ENCODE peak calls at places on chromosomes 2 and 18, in ten cellular contexts. U, Z, N, T, M, O, R, F, S and C are unnamed samples.

GRCh38 chr18:52070295-52070756 is 269.7 kb upstream of the DCC start:
- DNase-seq in Z (no peak), F (no peak), N (no peak), T (no peak), M (no peak), R (no peak), U (no peak), O (no peak), S (no peak), C (no peak)

GRCh38 chr2:27993950-27994728 is 103.6 kb downstream of the BABAM2 start:
- DNase-seq in Z (no peak), S (no peak), R (no peak), F (no peak), M (no peak), U (no peak), O (no peak), N (no peak), T (no peak), C (no peak)

GRCh38 chr2:105737980-105738657 is 6.6 kb upstream of the NCK2 start:
- DNase-seq in Z (no peak), N (no peak), R (no peak), T (no peak), F (no peak), O (no peak), U (no peak), M (no peak), S (no peak), C (no peak)

GRCh38 chr2:231198291-231199173 is at the start of gene ARMC9:
- DNase-seq in T (peak; percentile 92), Z (peak; percentile 50), M (peak; percentile 84), F (peak; percentile 77), U (peak; percentile 37), R (peak; percentile 91), N (peak; percentile 77), S (peak; percentile 51), O (peak; percentile 79), C (peak; percentile 76)

GRCh38 chr2:85852979-85853498 is 35.8 kb downstream of the ST3GAL5 start:
- DNase-seq in U (no peak), R (no peak), S (peak; percentile 45), O (peak; percentile 52), M (peak; percentile 60), T (no peak), N (no peak), Z (peak; percentile 55), F (peak; percentile 25), C (peak; percentile 82)

GRCh38 chr18:73646772-73647171 is 500.9 kb downstream of the FBXO15 start:
- DNase-seq in T (no peak), O (no peak), N (no peak), U (peak; percentile 90), F (no peak), M (no peak), R (no peak), Z (peak; percentile 31), S (peak; percentile 86), C (no peak)

GRCh38 chr2:128324008-128324896 is 5.6 kb upstream of the HS6ST1 start:
- DNase-seq in N (no peak), U (no peak), F (no peak), M (no peak), R (peak; percentile 56), Z (no peak), O (no peak), T (no peak), S (no peak), C (no peak)

GRCh38 chr2:191240871-191241270 is 4.3 kb upstream of the MYO1B start:
- DNase-seq in N (no peak), Z (no peak), T (no peak), U (no peak), R (no peak), M (no peak), F (no peak), O (no peak), S (no peak), C (no peak)

GRCh38 chr18:63002305-63002704 is 287.0 kb downstream of the PHLPP1 start:
- DNase-seq in N (no peak), Z (no peak), T (no peak), U (no peak), R (no peak), F (no peak), M (no peak), O (no peak), S (no peak), C (no peak)

GRCh38 chr2:85248741-85249524 is 78.9 kb downstream of the TGOLN2 start:
- DNase-seq in R (no peak), Z (peak; percentile 97), N (no peak), M (no peak), O (peak; percentile 25), S (peak; percentile 97), U (peak; percentile 96), T (peak; percentile 66), F (no peak), C (peak; percentile 67)

GRCh38 chr2:169734172-169734847 is 678 bp downstream of the KLHL23 start:
- DNase-seq in N (peak; percentile 31), R (peak; percentile 70), S (no peak), F (peak; percentile 23), M (peak; percentile 64), Z (no peak), O (peak; percentile 17), U (no peak), T (peak; percentile 73), C (no peak)

GRCh38 chr18:34592961-34593382 is 117.1 kb upstream of the DTNA start:
- DNase-seq in F (peak; percentile 48), M (no peak), Z (peak; percentile 51), O (peak; percentile 74), R (no peak), U (peak; percentile 80), T (peak; percentile 50), S (peak; percentile 73), N (peak; percentile 20), C (no peak)

GRCh38 chr18:59902180-59902992 is 2.6 kb downstream of the PMAIP1 start:
- DNase-seq in U (peak; percentile 94), Z (peak; percentile 46), T (no peak), R (no peak), M (no peak), F (no peak), S (peak; percentile 55), N (no peak), O (no peak), C (no peak)
- H3K4me3 ChIP-seq in U (peak overlapping the region; percentile 94), Z (no peak overlapping the region), T (no peak overlapping the region), R (no peak overlapping the region), M (no peak overlapping the region), F (no peak overlapping the region), S (no peak overlapping the region), N (no peak overlapping the region), O (no peak overlapping the region), C (no peak overlapping the region)

GRCh38 chr2:126776255-126776654 is 120.3 kb downstream of the GYPC start:
- DNase-seq in R (no peak), T (peak; percentile 9), M (no peak), O (peak; percentile 14), U (no peak), F (peak; percentile 30), Z (no peak), S (no peak), N (no peak), C (no peak)

GRCh38 chr2:126776701-126777619 is 121.0 kb downstream of the GYPC start:
- DNase-seq in U (peak; percentile 18), F (peak; percentile 87), O (peak; percentile 81), R (peak; percentile 90), N (peak; percentile 72), M (peak; percentile 86), Z (peak; percentile 57), S (peak; percentile 69), T (peak; percentile 88), C (peak; percentile 82)

GRCh38 chr2:126778561-126779285 is 120.0 kb upstream of the TEX51 start:
- DNase-seq in T (peak; percentile 33), N (peak; percentile 24), Z (no peak), S (no peak), O (no peak), U (no peak), M (no peak), R (peak; percentile 43), F (no peak), C (no peak)

GRCh38 chr2:126779286-126779605 is 119.4 kb upstream of the TEX51 start:
- DNase-seq in N (no peak), S (no peak), T (peak; percentile 29), M (no peak), O (no peak), F (no peak), U (no peak), Z (no peak), R (peak; percentile 47), C (no peak)

GRCh38 chr2:126777620-126777978 is 121.1 kb upstream of the TEX51 start:
- DNase-seq in O (no peak), N (no peak), M (no peak), Z (no peak), R (peak; percentile 6), T (no peak), F (no peak), S (no peak), U (no peak), C (no peak)
- H3K4me3 ChIP-seq in O (no peak overlapping the region), N (no peak overlapping the region), M (no peak overlapping the region), Z (no peak overlapping the region), R (no peak overlapping the region), T (no peak overlapping the region), F (peak overlapping the region; percentile 72), S (no peak overlapping the region), U (no peak overlapping the region), C (no peak overlapping the region)

DNA sequence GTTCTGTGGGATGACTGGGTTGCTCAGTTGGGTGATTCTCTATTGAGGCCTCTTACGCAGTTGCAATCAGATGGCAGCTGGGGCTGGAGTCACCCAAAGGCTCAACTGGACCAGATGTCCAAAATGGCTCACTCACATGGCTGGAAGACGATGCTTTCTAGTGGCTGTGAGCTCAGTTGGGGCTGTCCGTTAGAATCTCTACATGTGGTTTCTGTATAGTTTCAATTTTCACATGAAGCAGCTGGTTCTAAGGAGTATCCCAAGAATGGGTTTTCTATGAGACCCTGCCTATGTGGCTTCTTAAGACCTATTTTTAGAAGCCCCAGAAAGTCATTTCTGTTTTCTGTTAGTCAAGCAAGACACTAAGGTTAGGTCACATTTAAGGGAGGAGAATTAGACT is 4.4 kb downstream of the XRCC5 start:
- DNase-seq in S (no peak), F (no peak), Z (no peak), O (no peak), M (no peak), R (no peak), N (no peak), U (no peak), T (no peak), C (no peak)
- H3K4me3 ChIP-seq in S (no peak overlapping the region), F (no peak overlapping the region), Z (no peak overlapping the region), O (no peak overlapping the region), M (no peak overlapping the region), R (no peak overlapping the region), N (no peak overlapping the region), U (no peak overlapping the region), T (no peak overlapping the region), C (no peak overlapping the region)

DNA sequence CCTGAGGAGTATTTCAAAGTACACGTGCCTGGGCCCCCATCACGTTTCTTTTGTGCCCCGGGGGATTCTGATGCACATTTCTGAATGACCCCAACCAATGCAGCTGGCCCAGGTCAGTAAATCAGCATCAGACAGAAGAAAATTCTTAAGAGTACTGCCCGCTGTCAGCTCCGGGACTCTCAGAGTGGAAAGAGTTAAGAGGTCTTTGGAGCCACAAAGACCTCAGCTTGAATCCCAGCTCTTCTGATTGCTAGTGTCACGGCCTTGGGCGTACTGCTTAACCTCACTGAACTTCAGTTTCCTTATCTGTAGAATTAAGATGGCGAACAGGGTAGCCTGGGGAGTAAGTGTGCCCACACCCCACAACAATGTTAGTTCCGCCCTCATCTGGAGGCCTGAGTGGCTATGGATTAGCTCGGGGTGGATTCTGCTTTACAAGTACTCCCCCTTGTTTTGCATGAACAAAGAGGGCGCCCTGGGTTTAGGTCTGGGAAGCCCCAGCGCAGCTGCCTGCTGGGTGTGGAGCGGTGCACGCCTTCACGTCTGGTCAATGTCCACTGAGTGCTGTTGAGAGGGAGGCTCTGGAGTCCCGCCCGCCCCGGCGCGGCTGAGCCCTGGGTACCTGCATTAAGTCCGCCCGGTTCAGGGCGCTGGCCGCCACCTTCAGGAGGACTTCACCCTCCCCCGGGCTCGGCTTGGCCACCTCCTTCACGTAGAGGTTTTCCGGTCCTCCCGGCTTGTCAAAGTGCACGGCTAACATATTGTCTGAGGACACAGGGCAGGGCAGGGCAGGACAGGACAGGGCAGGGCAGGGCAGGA is 858 bp downstream of the TP53I3 start:
- DNase-seq in U (peak; percentile 76), F (no peak), Z (peak; percentile 79), M (no peak), S (peak; percentile 89), T (peak; percentile 91), N (peak; percentile 78), R (peak; percentile 97), O (peak; percentile 92), C (peak; percentile 96)
- H3K4me3 ChIP-seq in U (peak overlapping the region; percentile 74), F (peak overlapping the region; percentile 70), Z (peak overlapping the region; percentile 79), M (peak overlapping the region; percentile 63), S (peak overlapping the region; percentile 82), T (peak overlapping the region; percentile 59), N (peak overlapping the region; percentile 63), R (peak overlapping the region; percentile 63), O (peak overlapping the region; percentile 40), C (no peak overlapping the region)